ENCODE peak calls at places on chromosomes 2 and 18, in ten cellular contexts. S, N, A, I, L, G, J, R, V and K are unnamed samples.

GRCh38 chr2:237227190-237227988 is 141.7 kb downstream of the COPS8 start:
- DNase-seq in S (no peak), J (no peak), V (no peak), A (no peak), R (peak), G (no peak), L (no peak), I (no peak), N (peak), K (no peak)

GRCh38 chr18:24878289-24878688 is 417.9 kb downstream of the HRH4 start:
- DNase-seq in L (peak), G (peak), J (no peak), I (peak), N (no peak), V (no peak), R (peak), S (peak), A (no peak), K (no peak)

GRCh38 chr2:42331569-42332284 is 29.3 kb downstream of the COX7A2L start:
- DNase-seq in V (no peak), S (no peak), J (no peak), I (no peak), L (no peak), N (no peak), A (no peak), G (no peak), R (no peak), K (no peak)

GRCh38 chr2:175630319-175631246 is 371.5 kb downstream of the LNPK start:
- DNase-seq in J (no peak), G (peak), N (no peak), V (no peak), L (peak), R (no peak), S (no peak), I (no peak), A (no peak), K (no peak)

GRCh38 chr18:29147944-29148343 is 971.0 kb upstream of the CDH2 start:
- DNase-seq in A (peak), V (no peak), S (no peak), R (peak), L (peak), N (no peak), I (no peak), G (no peak), J (no peak), K (peak)

GRCh38 chr2:168997794-168998193 is 33.3 kb downstream of the ABCB11 start:
- DNase-seq in V (no peak), L (no peak), N (no peak), R (no peak), I (no peak), J (no peak), G (no peak), S (no peak), A (no peak), K (no peak)

GRCh38 chr2:74537140-74537539 is 7.4 kb downstream of the HTRA2 start:
- DNase-seq in R (no peak), L (no peak), N (no peak), S (no peak), G (no peak), V (no peak), A (no peak), I (no peak), J (no peak), K (no peak)

GRCh38 chr2:17636989-17637906 is 96.8 kb downstream of the VSNL1 start:
- DNase-seq in V (no peak), S (no peak), R (no peak), A (no peak), G (no peak), N (no peak), L (no peak), I (peak), J (no peak), K (no peak)

GRCh38 chr18:35074581-35074980 is 33.4 kb downstream of the MAPRE2 start:
- DNase-seq in L (no peak), J (no peak), G (no peak), N (no peak), R (peak), A (no peak), V (no peak), I (no peak), S (no peak), K (no peak)

GRCh38 chr2:88575051-88575450 is 52.2 kb downstream of the EIF2AK3 start:
- DNase-seq in I (no peak), V (no peak), R (no peak), N (no peak), A (no peak), G (no peak), J (no peak), S (no peak), L (no peak), K (no peak)

GRCh38 chr2:215921884-215922283 is 91.5 kb downstream of the MREG start:
- DNase-seq in G (peak), N (peak), R (peak), A (no peak), L (no peak), V (no peak), J (no peak), S (no peak), I (no peak), K (no peak)

GRCh38 chr2:239947361-239948045 is 77.6 kb downstream of the NDUFA10 start:
- DNase-seq in S (no peak), A (no peak), R (no peak), L (no peak), V (no peak), G (no peak), N (no peak), J (peak), I (no peak), K (no peak)

GRCh38 chr18:58473071-58473470 is 155.8 kb downstream of the ALPK2 start:
- DNase-seq in L (no peak), A (no peak), N (no peak), J (no peak), G (no peak), S (no peak), I (no peak), R (no peak), V (no peak), K (no peak)

GRCh38 chr2:6556755-6557154 is 309.0 kb downstream of the CMPK2 start:
- DNase-seq in A (no peak), J (no peak), I (no peak), L (no peak), V (no peak), R (no peak), N (peak), G (peak), S (no peak), K (no peak)

GRCh38 chr2:240567872-240568677 is at the start of gene RNPEPL1:
- DNase-seq in A (peak), N (no peak), J (peak), L (peak), I (peak), G (no peak), S (no peak), V (no peak), R (peak), K (no peak)

GRCh38 chr2:194819367-194819766 is 837.7 kb upstream of the SLC39A10 start:
- DNase-seq in I (no peak), J (no peak), S (no peak), R (peak), L (peak), V (no peak), A (no peak), G (no peak), N (no peak), K (peak)

GRCh38 chr2:17148298-17149228 is 369.7 kb downstream of the RAD51AP2 start:
- DNase-seq in N (peak), A (peak), V (no peak), R (no peak), I (peak), J (no peak), G (peak), L (peak), S (peak), K (no peak)

GRCh38 chr2:172234716-172235661 is 132.3 kb upstream of the DLX2 start:
- DNase-seq in S (no peak), G (peak), V (no peak), J (no peak), A (peak), R (peak), I (peak), N (no peak), L (peak), K (no peak)

GRCh38 chr2:127606594-127607398 is 39.2 kb upstream of the GPR17 start:
- DNase-seq in G (no peak), J (peak), S (no peak), N (no peak), R (no peak), A (no peak), L (no peak), V (no peak), I (no peak), K (no peak)

GRCh38 chr18:72783517-72783916 is 84.3 kb downstream of the NETO1 start:
- DNase-seq in A (no peak), R (no peak), I (no peak), L (no peak), V (no peak), J (no peak), S (no peak), G (no peak), N (no peak), K (no peak)

GRCh38 chr2:20300656-20301055 is 50.0 kb downstream of the PUM2 start:
- DNase-seq in A (no peak), J (no peak), S (no peak), R (no peak), V (no peak), N (no peak), I (no peak), G (no peak), L (peak), K (no peak)

GRCh38 chr2:187493877-187494568 is 46.0 kb upstream of the CALCRL start:
- DNase-seq in R (no peak), G (no peak), L (no peak), S (no peak), J (no peak), A (no peak), N (no peak), V (no peak), I (no peak), K (no peak)

GRCh38 chr18:49072524-49072934 is 121.8 kb upstream of the SMAD7 start:
- DNase-seq in V (no peak), S (no peak), I (peak), L (no peak), N (no peak), G (peak), R (no peak), J (no peak), A (no peak), K (no peak)

GRCh38 chr2:3505771-3506170 is 13.6 kb downstream of the ADI1 start:
- DNase-seq in R (peak), J (no peak), N (no peak), V (no peak), L (no peak), A (no peak), I (no peak), S (no peak), G (no peak), K (no peak)

GRCh38 chr2:152471499-152471898 is 136.5 kb downstream of the FMNL2 start:
- DNase-seq in J (no peak), R (no peak), G (no peak), A (no peak), I (no peak), S (no peak), L (no peak), V (no peak), N (no peak), K (no peak)

GRCh38 chr18:43662657-43663056 is 385.4 kb upstream of the SYT4 start:
- DNase-seq in I (no peak), V (no peak), L (no peak), A (no peak), J (no peak), R (no peak), N (no peak), G (no peak), S (no peak), K (no peak)

GRCh38 chr2:218325566-218326160 is 31.0 kb upstream of the CATIP start:
- DNase-seq in V (no peak), J (no peak), R (no peak), L (no peak), G (no peak), A (no peak), S (no peak), N (no peak), I (no peak), K (no peak)

GRCh38 chr2:156944871-156945270 is 312.6 kb upstream of the GALNT5 start:
- DNase-seq in G (no peak), A (no peak), R (no peak), N (no peak), J (no peak), I (no peak), L (no peak), S (no peak), V (no peak), K (no peak)

GRCh38 chr2:212408524-212408923 is 130.1 kb downstream of the ERBB4 start:
- DNase-seq in G (no peak), S (no peak), R (no peak), J (no peak), I (no peak), N (no peak), A (no peak), V (no peak), L (no peak), K (no peak)

GRCh38 chr2:175432021-175432420 is 250.5 kb upstream of the ATP5MC3 start:
- DNase-seq in V (no peak), G (no peak), I (no peak), S (no peak), R (no peak), A (no peak), L (no peak), N (no peak), J (no peak), K (no peak)

GRCh38 chr2:44250376-44250775 is 24.9 kb upstream of the SLC3A1 start:
- DNase-seq in V (no peak), R (no peak), L (no peak), N (no peak), S (no peak), J (no peak), G (no peak), A (no peak), I (no peak), K (no peak)

GRCh38 chr2:15894459-15895144 is 45.7 kb upstream of the MYCN start:
- DNase-seq in J (no peak), N (no peak), S (peak), A (no peak), L (no peak), G (no peak), R (no peak), I (no peak), V (no peak), K (no peak)

GRCh38 chr2:28870146-28870891 is at the start of gene TRMT61B:
- DNase-seq in J (peak), I (peak), L (peak), N (peak), S (peak), V (peak), G (peak), R (peak), A (peak), K (peak)
- TF ChIP-seq POLR2AphosphoS5 in J (peak), I (peak), L (peak), N (peak), S (peak), V (peak), G (peak), R (peak), A (peak), K (peak)

GRCh38 chr2:96916156-96917007 is 46.5 kb upstream of the SEMA4C start:
- DNase-seq in J (peak), R (no peak), G (no peak), N (no peak), V (no peak), A (no peak), I (no peak), S (no peak), L (no peak), K (no peak)
- TF ChIP-seq POLR2AphosphoS5 in J (peak), R (no peak), G (no peak), N (no peak), V (no peak), A (no peak), I (no peak), S (no peak), L (no peak), K (no peak)

DNA sequence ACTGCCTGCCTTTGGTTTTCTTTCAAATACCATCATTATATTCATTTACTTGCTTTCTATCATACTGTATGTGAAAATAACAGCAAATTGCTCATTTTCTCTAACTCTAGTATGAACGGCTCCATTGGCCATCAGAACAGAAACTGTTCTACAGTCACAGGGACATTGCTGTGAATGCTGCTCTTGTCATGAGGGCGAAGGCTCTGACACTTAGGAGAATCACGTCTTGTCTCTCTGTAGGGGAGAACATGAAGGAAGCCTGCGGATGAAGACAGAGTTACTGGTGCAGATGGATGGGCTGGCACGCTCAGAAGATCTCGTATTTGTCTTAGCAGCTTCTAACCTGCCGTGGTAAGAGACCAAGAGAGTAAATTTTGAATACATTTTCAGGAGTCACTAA is 41.7 kb upstream of the ELOA2 start:
- DNase-seq in S (no peak), J (no peak), L (no peak), V (no peak), G (no peak), R (no peak), N (no peak), A (no peak), I (no peak), K (no peak)
- TF ChIP-seq POLR2AphosphoS5 in S (no peak), J (no peak), L (no peak), V (no peak), G (no peak), R (no peak), N (no peak), A (no peak), I (no peak), K (no peak)

GRCh38 chr2:9313443-9313842 is 106.8 kb downstream of the ASAP2 start:
- DNase-seq in L (no peak), A (no peak), R (no peak), S (no peak), J (no peak), N (peak), I (no peak), V (no peak), G (no peak), K (no peak)

GRCh38 chr2:9317559-9317958 is 105.8 kb downstream of the ITGB1BP1 start:
- DNase-seq in I (no peak), J (no peak), L (no peak), V (no peak), R (no peak), A (no peak), S (no peak), G (no peak), N (no peak), K (no peak)

GRCh38 chr2:9319338-9319715 is 104.0 kb downstream of the ITGB1BP1 start:
- DNase-seq in N (no peak), V (no peak), I (no peak), G (no peak), L (no peak), J (no peak), S (no peak), R (no peak), A (no peak), K (no peak)

GRCh38 chr2:9315280-9315847 is 108.0 kb downstream of the ITGB1BP1 start:
- DNase-seq in L (peak), I (no peak), A (no peak), R (no peak), G (no peak), S (no peak), V (no peak), J (no peak), N (no peak), K (no peak)

GRCh38 chr2:9318461-9319337 is 104.6 kb downstream of the ITGB1BP1 start:
- DNase-seq in A (no peak), N (no peak), S (no peak), G (no peak), J (peak), R (peak), V (no peak), L (no peak), I (peak), K (no peak)
- TF ChIP-seq POLR2AphosphoS5 in A (no peak), N (no peak), S (no peak), G (no peak), J (no peak), R (no peak), V (no peak), L (no peak), I (no peak), K (no peak)

GRCh38 chr2:102455061-102455670 is 17.9 kb upstream of the SLC9A4 start:
- DNase-seq in N (no peak), V (no peak), L (no peak), J (no peak), A (no peak), R (no peak), I (no peak), S (no peak), G (no peak), K (no peak)
- TF ChIP-seq POLR2AphosphoS5 in N (no peak), V (no peak), L (no peak), J (no peak), A (no peak), R (no peak), I (no peak), S (no peak), G (no peak), K (no peak)